ENCODE peak calls at places on chromosomes 16 and 17, in nine cellular contexts. One of them, this sample, is unnamed.

GRCh38 chr17:81365148-81365600 is 30.1 kb upstream of the BAHCC1 start:
- DNase-seq in nephron progenitor cell: peak
- DNase-seq in stimulated activated CD4-positive, alpha-beta T cell treated with anti-CD3 and anti-CD28 coated beads, Interleukin-2, amount 100 ng/mL, for 48 hours: no peak
- DNase-seq in uterus: peak
- DNase-seq in mucosa of descending colon: peak
- DNase-seq in activated CD8-positive, alpha-beta memory T cell treated with anti-CD3 and anti-CD28 coated beads for 1 hour: no peak
- DNase-seq in GM03348: peak
- DNase-seq in psoas muscle: peak
- DNase-seq in AG20443: peak
- DNase-seq in this sample: peak

GRCh38 chr16:31455601-31456314 is 3.5 kb upstream of the ARMC5 start:
- DNase-seq in AG20443: no peak
- DNase-seq in psoas muscle: no peak
- DNase-seq in activated CD8-positive, alpha-beta memory T cell treated with anti-CD3 and anti-CD28 coated beads for 1 hour: no peak
- DNase-seq in stimulated activated CD4-positive, alpha-beta T cell treated with anti-CD3 and anti-CD28 coated beads, Interleukin-2, amount 100 ng/mL, for 48 hours: no peak
- DNase-seq in mucosa of descending colon: no peak
- DNase-seq in GM03348: no peak
- DNase-seq in nephron progenitor cell: no peak
- DNase-seq in uterus: no peak
- DNase-seq in this sample: no peak

GRCh38 chr17:83065660-83066542 is 13.5 kb upstream of the METRNL start:
- DNase-seq in nephron progenitor cell: no peak
- DNase-seq in psoas muscle: no peak
- DNase-seq in stimulated activated CD4-positive, alpha-beta T cell treated with anti-CD3 and anti-CD28 coated beads, Interleukin-2, amount 100 ng/mL, for 48 hours: no peak
- DNase-seq in activated CD8-positive, alpha-beta memory T cell treated with anti-CD3 and anti-CD28 coated beads for 1 hour: no peak
- DNase-seq in AG20443: no peak
- DNase-seq in mucosa of descending colon: peak
- DNase-seq in uterus: peak
- DNase-seq in GM03348: no peak
- DNase-seq in this sample: no peak

GRCh38 chr16:10817963-10818941 is at the start of gene TVP23A:
- DNase-seq in psoas muscle: no peak
- DNase-seq in uterus: no peak
- DNase-seq in activated CD8-positive, alpha-beta memory T cell treated with anti-CD3 and anti-CD28 coated beads for 1 hour: no peak
- DNase-seq in stimulated activated CD4-positive, alpha-beta T cell treated with anti-CD3 and anti-CD28 coated beads, Interleukin-2, amount 100 ng/mL, for 48 hours: no peak
- DNase-seq in AG20443: no peak
- DNase-seq in GM03348: no peak
- DNase-seq in mucosa of descending colon: no peak
- DNase-seq in nephron progenitor cell: peak
- DNase-seq in this sample: no peak

GRCh38 chr17:51739245-51739886 is 419.1 kb downstream of the CA10 start:
- DNase-seq in psoas muscle: no peak
- DNase-seq in AG20443: no peak
- DNase-seq in uterus: no peak
- DNase-seq in GM03348: no peak
- DNase-seq in activated CD8-positive, alpha-beta memory T cell treated with anti-CD3 and anti-CD28 coated beads for 1 hour: no peak
- DNase-seq in mucosa of descending colon: peak
- DNase-seq in stimulated activated CD4-positive, alpha-beta T cell treated with anti-CD3 and anti-CD28 coated beads, Interleukin-2, amount 100 ng/mL, for 48 hours: no peak
- DNase-seq in nephron progenitor cell: no peak
- DNase-seq in this sample: no peak

GRCh38 chr16:11601911-11602310 is 15.2 kb upstream of the LITAF start:
- DNase-seq in activated CD8-positive, alpha-beta memory T cell treated with anti-CD3 and anti-CD28 coated beads for 1 hour: no peak
- DNase-seq in psoas muscle: no peak
- DNase-seq in AG20443: no peak
- DNase-seq in stimulated activated CD4-positive, alpha-beta T cell treated with anti-CD3 and anti-CD28 coated beads, Interleukin-2, amount 100 ng/mL, for 48 hours: no peak
- DNase-seq in uterus: no peak
- DNase-seq in mucosa of descending colon: no peak
- DNase-seq in GM03348: no peak
- DNase-seq in nephron progenitor cell: no peak
- DNase-seq in this sample: no peak

GRCh38 chr16:70746040-70746707 is 54.8 kb downstream of the VAC14 start:
- DNase-seq in nephron progenitor cell: no peak
- DNase-seq in AG20443: peak
- DNase-seq in stimulated activated CD4-positive, alpha-beta T cell treated with anti-CD3 and anti-CD28 coated beads, Interleukin-2, amount 100 ng/mL, for 48 hours: no peak
- DNase-seq in GM03348: peak
- DNase-seq in psoas muscle: peak
- DNase-seq in mucosa of descending colon: peak
- DNase-seq in activated CD8-positive, alpha-beta memory T cell treated with anti-CD3 and anti-CD28 coated beads for 1 hour: no peak
- DNase-seq in uterus: peak
- DNase-seq in this sample: peak

GRCh38 chr16:85995591-85996461 is 96.9 kb downstream of the IRF8 start:
- DNase-seq in mucosa of descending colon: no peak
- DNase-seq in stimulated activated CD4-positive, alpha-beta T cell treated with anti-CD3 and anti-CD28 coated beads, Interleukin-2, amount 100 ng/mL, for 48 hours: no peak
- DNase-seq in nephron progenitor cell: no peak
- DNase-seq in GM03348: no peak
- DNase-seq in psoas muscle: no peak
- DNase-seq in activated CD8-positive, alpha-beta memory T cell treated with anti-CD3 and anti-CD28 coated beads for 1 hour: no peak
- DNase-seq in AG20443: no peak
- DNase-seq in uterus: no peak
- DNase-seq in this sample: no peak

GRCh38 chr17:64572682-64573154 is 65.9 kb downstream of the CEP95 start:
- DNase-seq in psoas muscle: no peak
- DNase-seq in AG20443: peak
- DNase-seq in stimulated activated CD4-positive, alpha-beta T cell treated with anti-CD3 and anti-CD28 coated beads, Interleukin-2, amount 100 ng/mL, for 48 hours: no peak
- DNase-seq in GM03348: peak
- DNase-seq in activated CD8-positive, alpha-beta memory T cell treated with anti-CD3 and anti-CD28 coated beads for 1 hour: no peak
- DNase-seq in mucosa of descending colon: no peak
- DNase-seq in nephron progenitor cell: no peak
- DNase-seq in uterus: no peak
- DNase-seq in this sample: peak

GRCh38 chr17:7177954-7178477 is 1.2 kb downstream of the ASGR1 start:
- DNase-seq in stimulated activated CD4-positive, alpha-beta T cell treated with anti-CD3 and anti-CD28 coated beads, Interleukin-2, amount 100 ng/mL, for 48 hours: no peak
- DNase-seq in mucosa of descending colon: no peak
- DNase-seq in GM03348: no peak
- DNase-seq in uterus: no peak
- DNase-seq in activated CD8-positive, alpha-beta memory T cell treated with anti-CD3 and anti-CD28 coated beads for 1 hour: no peak
- DNase-seq in AG20443: no peak
- DNase-seq in nephron progenitor cell: peak
- DNase-seq in psoas muscle: no peak
- DNase-seq in this sample: no peak

GRCh38 chr17:9768381-9768934 is 22.9 kb downstream of the DHRS7C start:
- DNase-seq in activated CD8-positive, alpha-beta memory T cell treated with anti-CD3 and anti-CD28 coated beads for 1 hour: no peak
- DNase-seq in AG20443: peak
- DNase-seq in stimulated activated CD4-positive, alpha-beta T cell treated with anti-CD3 and anti-CD28 coated beads, Interleukin-2, amount 100 ng/mL, for 48 hours: no peak
- DNase-seq in uterus: no peak
- DNase-seq in psoas muscle: no peak
- DNase-seq in nephron progenitor cell: no peak
- DNase-seq in mucosa of descending colon: peak
- DNase-seq in GM03348: peak
- DNase-seq in this sample: peak

GRCh38 chr16:87834668-87835473 is 34.4 kb downstream of the SLC7A5 start:
- DNase-seq in GM03348: no peak
- DNase-seq in psoas muscle: no peak
- DNase-seq in AG20443: no peak
- DNase-seq in mucosa of descending colon: no peak
- DNase-seq in activated CD8-positive, alpha-beta memory T cell treated with anti-CD3 and anti-CD28 coated beads for 1 hour: no peak
- DNase-seq in uterus: no peak
- DNase-seq in stimulated activated CD4-positive, alpha-beta T cell treated with anti-CD3 and anti-CD28 coated beads, Interleukin-2, amount 100 ng/mL, for 48 hours: no peak
- DNase-seq in nephron progenitor cell: no peak
- DNase-seq in this sample: no peak

GRCh38 chr16:84788968-84789371 is 30.8 kb upstream of the CRISPLD2 start:
- DNase-seq in psoas muscle: no peak
- DNase-seq in stimulated activated CD4-positive, alpha-beta T cell treated with anti-CD3 and anti-CD28 coated beads, Interleukin-2, amount 100 ng/mL, for 48 hours: no peak
- DNase-seq in activated CD8-positive, alpha-beta memory T cell treated with anti-CD3 and anti-CD28 coated beads for 1 hour: no peak
- DNase-seq in GM03348: peak
- DNase-seq in AG20443: peak
- DNase-seq in nephron progenitor cell: no peak
- DNase-seq in mucosa of descending colon: no peak
- DNase-seq in uterus: no peak
- DNase-seq in this sample: no peak

GRCh38 chr17:41655611-41656111 is 31.3 kb upstream of the KRT17 start:
- DNase-seq in activated CD8-positive, alpha-beta memory T cell treated with anti-CD3 and anti-CD28 coated beads for 1 hour: no peak
- DNase-seq in stimulated activated CD4-positive, alpha-beta T cell treated with anti-CD3 and anti-CD28 coated beads, Interleukin-2, amount 100 ng/mL, for 48 hours: no peak
- DNase-seq in uterus: no peak
- DNase-seq in mucosa of descending colon: peak
- DNase-seq in AG20443: no peak
- DNase-seq in psoas muscle: no peak
- DNase-seq in nephron progenitor cell: peak
- DNase-seq in GM03348: no peak
- DNase-seq in this sample: no peak

GRCh38 chr16:9500872-9501271 is 409.4 kb downstream of the HAPSTR1 start:
- DNase-seq in stimulated activated CD4-positive, alpha-beta T cell treated with anti-CD3 and anti-CD28 coated beads, Interleukin-2, amount 100 ng/mL, for 48 hours: no peak
- DNase-seq in activated CD8-positive, alpha-beta memory T cell treated with anti-CD3 and anti-CD28 coated beads for 1 hour: no peak
- DNase-seq in mucosa of descending colon: no peak
- DNase-seq in GM03348: no peak
- DNase-seq in uterus: no peak
- DNase-seq in AG20443: no peak
- DNase-seq in psoas muscle: no peak
- DNase-seq in nephron progenitor cell: no peak
- DNase-seq in this sample: no peak

GRCh38 chr17:58289869-58290268 is 9.1 kb upstream of the MPO start:
- DNase-seq in activated CD8-positive, alpha-beta memory T cell treated with anti-CD3 and anti-CD28 coated beads for 1 hour: no peak
- DNase-seq in mucosa of descending colon: no peak
- DNase-seq in uterus: no peak
- DNase-seq in stimulated activated CD4-positive, alpha-beta T cell treated with anti-CD3 and anti-CD28 coated beads, Interleukin-2, amount 100 ng/mL, for 48 hours: no peak
- DNase-seq in GM03348: no peak
- DNase-seq in nephron progenitor cell: no peak
- DNase-seq in AG20443: no peak
- DNase-seq in psoas muscle: no peak
- DNase-seq in this sample: peak

GRCh38 chr17:17125136-17126084 is 80.7 kb downstream of the PLD6 start:
- DNase-seq in psoas muscle: no peak
- DNase-seq in activated CD8-positive, alpha-beta memory T cell treated with anti-CD3 and anti-CD28 coated beads for 1 hour: no peak
- DNase-seq in stimulated activated CD4-positive, alpha-beta T cell treated with anti-CD3 and anti-CD28 coated beads, Interleukin-2, amount 100 ng/mL, for 48 hours: no peak
- DNase-seq in AG20443: no peak
- DNase-seq in mucosa of descending colon: no peak
- DNase-seq in GM03348: no peak
- DNase-seq in uterus: no peak
- DNase-seq in nephron progenitor cell: no peak
- DNase-seq in this sample: no peak

GRCh38 chr17:82272495-82273326 is 789 bp downstream of the CSNK1D start:
- DNase-seq in nephron progenitor cell: peak
- DNase-seq in stimulated activated CD4-positive, alpha-beta T cell treated with anti-CD3 and anti-CD28 coated beads, Interleukin-2, amount 100 ng/mL, for 48 hours: no peak
- DNase-seq in activated CD8-positive, alpha-beta memory T cell treated with anti-CD3 and anti-CD28 coated beads for 1 hour: no peak
- DNase-seq in psoas muscle: peak
- DNase-seq in uterus: peak
- DNase-seq in GM03348: peak
- DNase-seq in mucosa of descending colon: peak
- DNase-seq in AG20443: peak
- DNase-seq in this sample: no peak

GRCh38 chr16:8686031-8686621 is 11.7 kb downstream of the ABAT start:
- DNase-seq in nephron progenitor cell: peak
- DNase-seq in activated CD8-positive, alpha-beta memory T cell treated with anti-CD3 and anti-CD28 coated beads for 1 hour: no peak
- DNase-seq in stimulated activated CD4-positive, alpha-beta T cell treated with anti-CD3 and anti-CD28 coated beads, Interleukin-2, amount 100 ng/mL, for 48 hours: no peak
- DNase-seq in AG20443: no peak
- DNase-seq in psoas muscle: no peak
- DNase-seq in mucosa of descending colon: peak
- DNase-seq in GM03348: no peak
- DNase-seq in uterus: no peak
- DNase-seq in this sample: no peak

GRCh38 chr16:69176033-69176780 is 10.8 kb upstream of the SNTB2 start:
- DNase-seq in stimulated activated CD4-positive, alpha-beta T cell treated with anti-CD3 and anti-CD28 coated beads, Interleukin-2, amount 100 ng/mL, for 48 hours: no peak
- DNase-seq in activated CD8-positive, alpha-beta memory T cell treated with anti-CD3 and anti-CD28 coated beads for 1 hour: no peak
- DNase-seq in AG20443: peak
- DNase-seq in GM03348: peak
- DNase-seq in psoas muscle: no peak
- DNase-seq in nephron progenitor cell: no peak
- DNase-seq in mucosa of descending colon: no peak
- DNase-seq in uterus: no peak
- DNase-seq in this sample: no peak

GRCh38 chr17:74759941-74760340 is 11.5 kb downstream of the NHERF1 start:
- DNase-seq in GM03348: no peak
- DNase-seq in mucosa of descending colon: no peak
- DNase-seq in nephron progenitor cell: no peak
- DNase-seq in AG20443: no peak
- DNase-seq in activated CD8-positive, alpha-beta memory T cell treated with anti-CD3 and anti-CD28 coated beads for 1 hour: no peak
- DNase-seq in uterus: no peak
- DNase-seq in stimulated activated CD4-positive, alpha-beta T cell treated with anti-CD3 and anti-CD28 coated beads, Interleukin-2, amount 100 ng/mL, for 48 hours: no peak
- DNase-seq in psoas muscle: no peak
- DNase-seq in this sample: no peak

GRCh38 chr17:67400193-67400592 is 23.1 kb downstream of the PITPNC1 start:
- DNase-seq in activated CD8-positive, alpha-beta memory T cell treated with anti-CD3 and anti-CD28 coated beads for 1 hour: no peak
- DNase-seq in stimulated activated CD4-positive, alpha-beta T cell treated with anti-CD3 and anti-CD28 coated beads, Interleukin-2, amount 100 ng/mL, for 48 hours: no peak
- DNase-seq in GM03348: no peak
- DNase-seq in AG20443: no peak
- DNase-seq in nephron progenitor cell: no peak
- DNase-seq in uterus: no peak
- DNase-seq in mucosa of descending colon: no peak
- DNase-seq in psoas muscle: no peak
- DNase-seq in this sample: no peak

GRCh38 chr16:53052519-53053501 is at the start of gene CHD9NB:
- DNase-seq in nephron progenitor cell: no peak
- DNase-seq in GM03348: peak
- DNase-seq in mucosa of descending colon: peak
- DNase-seq in activated CD8-positive, alpha-beta memory T cell treated with anti-CD3 and anti-CD28 coated beads for 1 hour: no peak
- DNase-seq in stimulated activated CD4-positive, alpha-beta T cell treated with anti-CD3 and anti-CD28 coated beads, Interleukin-2, amount 100 ng/mL, for 48 hours: no peak
- DNase-seq in uterus: no peak
- DNase-seq in psoas muscle: no peak
- DNase-seq in AG20443: peak
- DNase-seq in this sample: peak

GRCh38 chr16:71882505-71883192 is 1.3 kb downstream of the ZNF821 start:
- DNase-seq in psoas muscle: no peak
- DNase-seq in mucosa of descending colon: peak
- DNase-seq in uterus: peak
- DNase-seq in activated CD8-positive, alpha-beta memory T cell treated with anti-CD3 and anti-CD28 coated beads for 1 hour: peak
- DNase-seq in stimulated activated CD4-positive, alpha-beta T cell treated with anti-CD3 and anti-CD28 coated beads, Interleukin-2, amount 100 ng/mL, for 48 hours: peak
- DNase-seq in AG20443: peak
- DNase-seq in GM03348: peak
- DNase-seq in nephron progenitor cell: peak
- DNase-seq in this sample: peak

GRCh38 chr17:17366941-17367885 is 64.0 kb downstream of the NT5M start:
- DNase-seq in mucosa of descending colon: no peak
- DNase-seq in activated CD8-positive, alpha-beta memory T cell treated with anti-CD3 and anti-CD28 coated beads for 1 hour: no peak
- DNase-seq in uterus: no peak
- DNase-seq in psoas muscle: no peak
- DNase-seq in GM03348: no peak
- DNase-seq in stimulated activated CD4-positive, alpha-beta T cell treated with anti-CD3 and anti-CD28 coated beads, Interleukin-2, amount 100 ng/mL, for 48 hours: no peak
- DNase-seq in AG20443: no peak
- DNase-seq in nephron progenitor cell: peak
- DNase-seq in this sample: no peak

GRCh38 chr16:26668026-26668425 is 398.7 kb upstream of the C16orf82 start:
- DNase-seq in psoas muscle: no peak
- DNase-seq in activated CD8-positive, alpha-beta memory T cell treated with anti-CD3 and anti-CD28 coated beads for 1 hour: no peak
- DNase-seq in AG20443: no peak
- DNase-seq in nephron progenitor cell: no peak
- DNase-seq in mucosa of descending colon: no peak
- DNase-seq in stimulated activated CD4-positive, alpha-beta T cell treated with anti-CD3 and anti-CD28 coated beads, Interleukin-2, amount 100 ng/mL, for 48 hours: no peak
- DNase-seq in uterus: no peak
- DNase-seq in GM03348: no peak
- DNase-seq in this sample: no peak

GRCh38 chr17:47603830-47604229 is 45.9 kb upstream of the KPNB1 start:
- DNase-seq in uterus: no peak
- DNase-seq in mucosa of descending colon: no peak
- DNase-seq in GM03348: no peak
- DNase-seq in psoas muscle: no peak
- DNase-seq in nephron progenitor cell: peak
- DNase-seq in AG20443: no peak
- DNase-seq in activated CD8-positive, alpha-beta memory T cell treated with anti-CD3 and anti-CD28 coated beads for 1 hour: no peak
- DNase-seq in stimulated activated CD4-positive, alpha-beta T cell treated with anti-CD3 and anti-CD28 coated beads, Interleukin-2, amount 100 ng/mL, for 48 hours: no peak
- DNase-seq in this sample: no peak

GRCh38 chr16:53781023-53781605 is 77.2 kb downstream of the FTO start:
- DNase-seq in nephron progenitor cell: no peak
- DNase-seq in stimulated activated CD4-positive, alpha-beta T cell treated with anti-CD3 and anti-CD28 coated beads, Interleukin-2, amount 100 ng/mL, for 48 hours: no peak
- DNase-seq in GM03348: no peak
- DNase-seq in mucosa of descending colon: no peak
- DNase-seq in activated CD8-positive, alpha-beta memory T cell treated with anti-CD3 and anti-CD28 coated beads for 1 hour: no peak
- DNase-seq in uterus: no peak
- DNase-seq in AG20443: no peak
- DNase-seq in psoas muscle: no peak
- DNase-seq in this sample: no peak

GRCh38 chr17:11935734-11936406 is 61.4 kb downstream of the ZNF18 start:
- DNase-seq in mucosa of descending colon: peak
- DNase-seq in AG20443: peak
- DNase-seq in stimulated activated CD4-positive, alpha-beta T cell treated with anti-CD3 and anti-CD28 coated beads, Interleukin-2, amount 100 ng/mL, for 48 hours: peak
- DNase-seq in activated CD8-positive, alpha-beta memory T cell treated with anti-CD3 and anti-CD28 coated beads for 1 hour: no peak
- DNase-seq in GM03348: peak
- DNase-seq in psoas muscle: peak
- DNase-seq in uterus: no peak
- DNase-seq in nephron progenitor cell: peak
- DNase-seq in this sample: peak

GRCh38 chr17:55793272-55793671 is 42.4 kb downstream of the PCTP start:
- DNase-seq in nephron progenitor cell: no peak
- DNase-seq in activated CD8-positive, alpha-beta memory T cell treated with anti-CD3 and anti-CD28 coated beads for 1 hour: no peak
- DNase-seq in uterus: no peak
- DNase-seq in stimulated activated CD4-positive, alpha-beta T cell treated with anti-CD3 and anti-CD28 coated beads, Interleukin-2, amount 100 ng/mL, for 48 hours: no peak
- DNase-seq in mucosa of descending colon: no peak
- DNase-seq in AG20443: no peak
- DNase-seq in psoas muscle: no peak
- DNase-seq in GM03348: no peak
- DNase-seq in this sample: no peak

GRCh38 chr17:17032131-17032692 is 10.0 kb upstream of the MPRIP start:
- DNase-seq in activated CD8-positive, alpha-beta memory T cell treated with anti-CD3 and anti-CD28 coated beads for 1 hour: no peak
- DNase-seq in psoas muscle: peak
- DNase-seq in nephron progenitor cell: no peak
- DNase-seq in AG20443: peak
- DNase-seq in uterus: no peak
- DNase-seq in mucosa of descending colon: peak
- DNase-seq in stimulated activated CD4-positive, alpha-beta T cell treated with anti-CD3 and anti-CD28 coated beads, Interleukin-2, amount 100 ng/mL, for 48 hours: no peak
- DNase-seq in GM03348: peak
- DNase-seq in this sample: no peak